ENCODE peak calls at places on chromosome 15, in six cellular contexts. S is activated B cell treated with CpG ODN at 0.5 μM for 24 hours, A is A172, Y is GM04504, D is neural crest cell, C is hypothalamus. F is an unnamed sample.
A peak's percentile ranks its signal among the peaks of the same experiment; 100 is the strongest.

GRCh38 chr15:88709960-88710715 is 71.3 kb downstream of the ISG20 start:
- DNase-seq in S (no peak), A (no peak), Y (no peak), D (no peak), C (no peak), F (no peak)

GRCh38 chr15:33150516-33150915 is 44.0 kb downstream of the FMN1 start:
- DNase-seq in S (no peak), A (no peak), Y (no peak), D (no peak), C (no peak), F (no peak)

GRCh38 chr15:74422723-74423442 is 10.9 kb downstream of the SEMA7A start:
- DNase-seq in S (no peak), A (peak; percentile 75), Y (no peak), D (no peak), C (peak; percentile 73), F (peak; percentile 21)

GRCh38 chr15:58438956-58439355 is 7.2 kb downstream of the LIPC start:
- DNase-seq in S (no peak), A (peak; percentile 55), Y (peak; percentile 37), D (peak; percentile 14), C (no peak), F (peak; percentile 66)

GRCh38 chr15:47586653-47587224 is 130.6 kb upstream of the SEMA6D start:
- DNase-seq in S (no peak), A (no peak), Y (no peak), D (no peak), C (no peak), F (no peak)

GRCh38 chr15:80233511-80234080 is 18.4 kb downstream of the CTXND1 start:
- DNase-seq in S (no peak), A (no peak), Y (no peak), D (no peak), C (no peak), F (no peak)

GRCh38 chr15:48414015-48414414 is 82.8 kb downstream of the DUT start:
- DNase-seq in S (no peak), A (peak; percentile 59), Y (peak; percentile 92), D (no peak), C (no peak), F (peak; percentile 83)

GRCh38 chr15:74723754-74724334 is 1.5 kb downstream of the CYP1A1 start:
- DNase-seq in S (no peak), A (peak; percentile 51), Y (peak; percentile 14), D (no peak), C (no peak), F (peak; percentile 78)

GRCh38 chr15:33067456-33067855 is 127.1 kb downstream of the FMN1 start:
- DNase-seq in S (no peak), A (peak; percentile 45), Y (peak; percentile 58), D (no peak), C (no peak), F (no peak)

GRCh38 chr15:101689901-101690300 is 34.4 kb downstream of the TARS3 start:
- DNase-seq in S (no peak), A (peak; percentile 41), Y (no peak), D (no peak), C (no peak), F (peak; percentile 28)

GRCh38 chr15:45522179-45522930 is at the start of gene SLC30A4:
- DNase-seq in S (peak; percentile 76), A (peak; percentile 32), Y (peak; percentile 28), D (peak; percentile 39), C (peak; percentile 76), F (peak; percentile 78)

GRCh38 chr15:86139828-86140227 is 60.2 kb downstream of the AGBL1 start:
- DNase-seq in S (no peak), A (no peak), Y (no peak), D (peak; percentile 5), C (no peak), F (no peak)

GRCh38 chr15:69644876-69645275 is 192.3 kb downstream of the RPLP1 start:
- DNase-seq in S (no peak), A (no peak), Y (no peak), D (no peak), C (no peak), F (no peak)

GRCh38 chr15:69088300-69088965 is 72.0 kb upstream of the GLCE start:
- DNase-seq in S (no peak), A (no peak), Y (no peak), D (no peak), C (no peak), F (no peak)

GRCh38 chr15:62344806-62345539 is 179.9 kb upstream of the C2CD4B start:
- DNase-seq in S (peak; percentile 18), A (peak; percentile 26), Y (no peak), D (peak; percentile 33), C (no peak), F (peak; percentile 83)

GRCh38 chr15:40338041-40338657 is 2.6 kb downstream of the CCDC9B start:
- DNase-seq in S (peak; percentile 67), A (peak; percentile 81), Y (no peak), D (peak; percentile 79), C (peak; percentile 27), F (peak; percentile 76)

GRCh38 chr15:45763170-45763869 is 128.5 kb downstream of the SQOR start:
- DNase-seq in S (no peak), A (no peak), Y (no peak), D (no peak), C (no peak), F (no peak)

GRCh38 chr15:75195122-75195765 is 6.4 kb upstream of the C15orf39 start:
- DNase-seq in S (no peak), A (no peak), Y (no peak), D (peak; percentile 46), C (peak; percentile 51), F (peak; percentile 82)

GRCh38 chr15:91921188-91921820 is 67.8 kb downstream of the SLCO3A1 start:
- DNase-seq in S (no peak), A (no peak), Y (no peak), D (no peak), C (no peak), F (no peak)

GRCh38 chr15:59371458-59372351 is 966 bp downstream of the MYO1E start:
- DNase-seq in S (no peak), A (no peak), Y (no peak), D (no peak), C (peak; percentile 46), F (peak; percentile 51)

GRCh38 chr15:96130734-96131133 is 199.8 kb upstream of the NR2F2 start:
- DNase-seq in S (no peak), A (no peak), Y (no peak), D (no peak), C (no peak), F (no peak)

GRCh38 chr15:34583399-34584320 is at the start of gene GOLGA8B:
- DNase-seq in S (peak; percentile 77), A (peak; percentile 33), Y (no peak), D (peak; percentile 55), C (no peak), F (peak; percentile 66)

GRCh38 chr15:58549013-58549779 is 117.4 kb downstream of the LIPC start:
- DNase-seq in S (no peak), A (no peak), Y (no peak), D (no peak), C (no peak), F (peak; percentile 27)

GRCh38 chr15:51144021-51144532 is 49.4 kb upstream of the TNFAIP8L3 start:
- DNase-seq in S (no peak), A (peak; percentile 67), Y (no peak), D (no peak), C (no peak), F (peak; percentile 90)

GRCh38 chr15:72338617-72339321 is 18.8 kb upstream of the CELF6 start:
- DNase-seq in S (no peak), A (no peak), Y (peak; percentile 58), D (no peak), C (no peak), F (no peak)

GRCh38 chr15:60859996-60860494 is 369.1 kb downstream of the RORA start:
- DNase-seq in S (no peak), A (no peak), Y (peak; percentile 38), D (no peak), C (no peak), F (no peak)

GRCh38 chr15:78055923-78056713 is 21.4 kb downstream of the TBC1D2B start:
- DNase-seq in S (no peak), A (no peak), Y (no peak), D (no peak), C (no peak), F (no peak)

GRCh38 chr15:88619796-88620195 is 1.3 kb upstream of the AEN start:
- DNase-seq in S (no peak), A (no peak), Y (no peak), D (no peak), C (no peak), F (no peak)

GRCh38 chr15:78316211-78317077 is 17.0 kb upstream of the SKIC8 start:
- DNase-seq in S (no peak), A (no peak), Y (no peak), D (peak; percentile 54), C (peak; percentile 55), F (no peak)

GRCh38 chr15:32718082-32718821 is 448 bp downstream of the GREM1 start:
- DNase-seq in S (no peak), A (no peak), Y (no peak), D (peak; percentile 5), C (no peak), F (peak; percentile 35)

GRCh38 chr15:95377251-95377852 is 953.1 kb upstream of the NR2F2 start:
- DNase-seq in S (no peak), A (no peak), Y (no peak), D (no peak), C (no peak), F (no peak)

F was measured in cardiac muscle cell.